ENCODE peak calls at places on chromosome 17, in nine cellular contexts. P is tibial nerve; N is Ammon's horn; C is activated T-cell treated with anti-CD3 and anti-CD28 coated beads for 1 hour; F is CD4-positive, alpha-beta T cell; Z is hippocampal formation; D is NCI-H460; E is nucleus accumbens; Y is MV-4-11. V is an unnamed sample.

GRCh38 chr17:48181653-48182052 is 74.1 kb downstream of the SNX11 start:
- DNase-seq in P (no peak), N (no peak), C (no peak), F (no peak), Z (no peak), D (peak; percentile 23), E (no peak), Y (no peak), V (no peak)

GRCh38 chr17:10756604-10757003 is 26.8 kb upstream of the TMEM220 start:
- DNase-seq in P (no peak), N (no peak), C (no peak), F (no peak), Z (no peak), D (no peak), E (no peak), Y (peak; percentile 9), V (no peak)

GRCh38 chr17:37079735-37080134 is 131.0 kb downstream of the AATF start:
- DNase-seq in P (no peak), N (no peak), C (no peak), F (no peak), Z (no peak), D (no peak), E (no peak), Y (peak; percentile 81), V (no peak)

GRCh38 chr17:76866774-76867577 is 1.2 kb upstream of the MGAT5B start:
- DNase-seq in P (no peak), N (no peak), C (no peak), F (no peak), Z (no peak), D (no peak), E (no peak), Y (no peak), V (no peak)

GRCh38 chr17:63841350-63842172 is 924 bp downstream of the SMARCD2 start:
- DNase-seq in P (no peak), N (peak; percentile 62), C (no peak), F (no peak), Z (no peak), D (no peak), E (peak; percentile 55), Y (no peak), V (peak; percentile 60)

GRCh38 chr17:8948462-8948861 is 17.0 kb downstream of the PIK3R5 start:
- DNase-seq in P (no peak), N (no peak), C (no peak), F (no peak), Z (no peak), D (no peak), E (no peak), Y (no peak), V (no peak)

GRCh38 chr17:79614248-79614647 is 3.4 kb upstream of the RBFOX3 start:
- DNase-seq in P (no peak), N (no peak), C (no peak), F (no peak), Z (no peak), D (no peak), E (no peak), Y (no peak), V (no peak)

GRCh38 chr17:62627219-62627903 is at the start of gene MRC2:
- DNase-seq in P (no peak), N (peak; percentile 60), C (no peak), F (no peak), Z (no peak), D (peak; percentile 25), E (peak; percentile 66), Y (peak; percentile 64), V (no peak)

GRCh38 chr17:77666881-77667395 is 291.6 kb upstream of the TNRC6C start:
- DNase-seq in P (no peak), N (no peak), C (peak; percentile 40), F (peak; percentile 63), Z (no peak), D (no peak), E (no peak), Y (peak; percentile 93), V (no peak)

GRCh38 chr17:49523706-49524472 is 28.8 kb downstream of the NGFR start:
- DNase-seq in P (no peak), N (no peak), C (no peak), F (no peak), Z (no peak), D (no peak), E (no peak), Y (no peak), V (no peak)

GRCh38 chr17:28982191-28982793 is 23.5 kb downstream of the SEZ6 start:
- DNase-seq in P (no peak), N (no peak), C (peak; percentile 10), F (no peak), Z (no peak), D (no peak), E (no peak), Y (peak; percentile 95), V (no peak)

GRCh38 chr17:30716461-30717289 is 107.8 kb downstream of the CRLF3 start:
- DNase-seq in P (no peak), N (no peak), C (no peak), F (no peak), Z (no peak), D (no peak), E (no peak), Y (peak; percentile 66), V (no peak)

GRCh38 chr17:77827461-77827968 is 131.0 kb upstream of the TNRC6C start:
- DNase-seq in P (no peak), N (no peak), C (no peak), F (peak; percentile 15), Z (no peak), D (no peak), E (no peak), Y (no peak), V (no peak)

GRCh38 chr17:38609280-38610031 is 3.7 kb upstream of the SRCIN1 start:
- DNase-seq in P (no peak), N (no peak), C (no peak), F (no peak), Z (no peak), D (no peak), E (no peak), Y (no peak), V (no peak)

GRCh38 chr17:2562162-2562858 is 31.1 kb upstream of the PAFAH1B1 start:
- DNase-seq in P (no peak), N (no peak), C (no peak), F (no peak), Z (no peak), D (no peak), E (no peak), Y (no peak), V (no peak)

GRCh38 chr17:5922476-5922875 is 147.7 kb upstream of the WSCD1 start:
- DNase-seq in P (no peak), N (no peak), C (no peak), F (no peak), Z (no peak), D (no peak), E (no peak), Y (no peak), V (no peak)

GRCh38 chr17:76189741-76190140 is 48.7 kb upstream of the FOXJ1 start:
- DNase-seq in P (no peak), N (no peak), C (no peak), F (no peak), Z (no peak), D (no peak), E (no peak), Y (no peak), V (no peak)

GRCh38 chr17:1779571-1780074 is 17.8 kb downstream of the SERPINF1 start:
- DNase-seq in P (peak; percentile 90), N (no peak), C (no peak), F (no peak), Z (no peak), D (no peak), E (no peak), Y (no peak), V (no peak)

V was measured in substantia nigra.